ENCODE peak calls at places on chromosomes 13 and 19, in four cellular contexts. V, B, X and U are unnamed samples.

GRCh38 chr19:4393947-4394590 is 6.3 kb downstream of the SH3GL1 start:
- DNase-seq in V (no peak), B (no peak), X (no peak), U (no peak)

GRCh38 chr13:50788551-50788950 is 54.9 kb downstream of the DLEU7 start:
- DNase-seq in V (no peak), B (no peak), X (no peak), U (peak; percentile 2)

GRCh38 chr19:5032101-5032967 is 63.4 kb downstream of the KDM4B start:
- DNase-seq in V (no peak), B (no peak), X (no peak), U (no peak)

GRCh38 chr19:21586341-21587116 is 81.1 kb downstream of the ZNF429 start:
- DNase-seq in V (peak; percentile 72), B (no peak), X (no peak), U (no peak)

GRCh38 chr19:47492571-47493377 is 8.8 kb upstream of the KPTN start:
- DNase-seq in V (no peak), B (no peak), X (no peak), U (no peak)

GRCh38 chr19:10831980-10832658 is 3.9 kb downstream of the TMED1 start:
- DNase-seq in V (no peak), B (no peak), X (no peak), U (no peak)

GRCh38 chr13:94330552-94331071 is 148.9 kb downstream of the DCT start:
- DNase-seq in V (no peak), B (no peak), X (no peak), U (no peak)

GRCh38 chr13:45392811-45393210 is 25.4 kb downstream of the SLC25A30 start:
- DNase-seq in V (no peak), B (no peak), X (no peak), U (no peak)

GRCh38 chr19:14472202-14472961 is 2.8 kb downstream of the PTGER1 start:
- DNase-seq in V (peak; percentile 98), B (peak; percentile 88), X (no peak), U (peak; percentile 18)

GRCh38 chr19:6890938-6891337 is 3.6 kb downstream of the ADGRE1 start:
- DNase-seq in V (no peak), B (no peak), X (no peak), U (no peak)

DNA sequence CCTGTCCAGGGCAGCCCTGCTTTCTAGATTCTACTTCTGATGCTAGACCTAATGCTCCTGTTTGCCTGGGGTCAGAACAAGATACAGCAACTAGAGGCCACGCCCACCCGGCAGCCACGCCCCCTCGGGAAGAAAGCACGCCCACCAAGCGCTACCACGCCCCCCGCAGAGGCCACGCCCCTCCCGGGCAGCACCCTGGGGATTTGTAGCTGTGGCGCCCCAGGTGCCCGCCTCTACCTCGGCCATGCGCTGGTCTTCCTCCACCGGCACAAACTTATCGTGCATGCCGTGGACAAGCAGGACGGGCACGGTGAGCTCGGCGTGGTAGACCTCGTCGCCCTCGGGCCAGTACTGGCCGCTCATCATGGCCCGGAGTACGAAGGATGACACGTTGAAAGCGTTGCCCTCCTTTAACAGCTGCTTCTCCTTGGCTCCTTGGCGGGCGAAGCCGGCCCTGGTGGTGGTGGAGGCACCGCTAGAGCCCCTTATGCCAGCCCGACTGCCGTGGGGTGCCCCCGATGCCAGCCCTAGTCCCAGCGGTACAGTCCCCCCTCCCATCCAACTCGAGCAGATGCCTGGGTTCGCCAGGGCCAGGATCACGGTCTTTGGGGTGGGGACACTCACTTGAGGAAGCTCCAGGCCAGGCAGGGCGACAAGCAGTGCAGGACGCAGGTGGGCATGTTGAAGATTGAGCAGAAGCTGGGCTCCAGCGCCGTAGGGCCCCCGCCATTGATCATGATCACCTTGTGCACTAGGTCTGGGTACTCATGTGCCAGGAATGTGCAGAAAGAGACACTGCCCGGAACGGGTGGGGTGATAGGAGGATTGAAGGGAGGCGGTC is 9.0 kb downstream of the ABHD8 start:
- DNase-seq in V (peak; percentile 99), B (peak; percentile 88), X (no peak), U (no peak)
- TF ChIP-seq CHD1 in V (no peak), B (no peak), X (no peak), U (no peak)

DNA sequence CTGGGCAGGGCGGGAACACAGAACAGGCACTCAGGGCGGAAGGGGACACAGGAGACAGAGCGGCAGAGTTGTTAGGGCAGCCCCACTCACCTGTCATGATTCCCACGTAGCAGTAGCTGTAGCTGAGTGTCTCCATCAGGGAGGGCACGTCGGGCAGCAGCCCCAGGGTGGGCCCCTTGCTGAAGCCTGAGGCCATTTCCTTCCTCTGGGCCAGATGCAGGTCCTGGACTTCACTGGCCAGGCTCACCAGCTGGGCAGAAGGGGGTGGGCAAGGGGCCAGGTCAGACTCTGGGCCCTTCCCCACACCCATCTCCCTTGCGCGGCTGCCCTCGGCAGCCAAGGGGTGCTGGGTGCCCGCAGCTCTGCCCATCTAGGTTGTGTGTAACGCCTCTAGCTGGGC is 5.9 kb downstream of the MBOAT7 start:
- DNase-seq in V (no peak), B (no peak), X (no peak), U (no peak)
- H3K4me1 ChIP-seq in V (no peaks in the 10 kb centered on the region), B (peaks cover 29% of the 10 kb centered on the region), X (peaks cover 6% of the 10 kb centered on the region), U (peaks cover 2% of the 10 kb centered on the region)

DNA sequence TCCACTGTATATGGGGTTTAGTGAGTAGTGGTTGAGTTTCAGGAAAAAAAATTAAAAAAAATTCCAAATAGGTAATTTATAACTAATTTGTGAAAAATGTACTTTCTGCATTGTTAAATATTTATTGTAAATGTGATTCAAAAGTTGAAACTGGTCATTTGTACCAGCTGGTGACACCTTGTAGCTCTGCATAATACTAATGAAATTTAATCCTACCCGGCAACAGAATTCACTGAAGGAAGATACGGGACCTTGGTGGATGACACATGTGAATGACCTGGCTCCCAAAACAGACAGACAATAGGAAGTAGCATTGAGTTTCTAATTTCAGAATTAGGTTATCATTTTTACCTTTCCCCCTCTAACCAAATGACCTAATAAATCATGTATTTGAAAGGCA is 73.8 kb downstream of the SLITRK6 start:
- DNase-seq in V (no peak), B (no peak), X (no peak), U (no peak)
- TF ChIP-seq CHD1 in V (no peak), B (no peak), X (no peak), U (no peak)

GRCh38 chr13:100542546-100543156 is 45.9 kb downstream of the GGACT start:
- DNase-seq in V (peak; percentile 44), B (no peak), X (peak; percentile 43), U (peak; percentile 64)
- H3K4me1 ChIP-seq in V (no peaks in the 10 kb centered on the region), B (peaks cover 3% of the 10 kb centered on the region), X (peaks cover 6% of the 10 kb centered on the region), U (peaks cover 7% of the 10 kb centered on the region)

GRCh38 chr13:21584973-21585592 is 18.9 kb downstream of the MICU2 start:
- DNase-seq in V (no peak), B (no peak), X (no peak), U (no peak)

GRCh38 chr13:21579754-21580316 is 24.1 kb downstream of the MICU2 start:
- DNase-seq in V (no peak), B (no peak), X (peak; percentile 19), U (no peak)

GRCh38 chr13:21580736-21581135 is 23.2 kb downstream of the MICU2 start:
- DNase-seq in V (no peak), B (no peak), X (no peak), U (no peak)

GRCh38 chr13:21583496-21583895 is 20.5 kb downstream of the MICU2 start:
- DNase-seq in V (no peak), B (no peak), X (no peak), U (peak; percentile 66)
- TF ChIP-seq CHD1 in V (no peak), B (no peak), X (no peak), U (no peak)

DNA sequence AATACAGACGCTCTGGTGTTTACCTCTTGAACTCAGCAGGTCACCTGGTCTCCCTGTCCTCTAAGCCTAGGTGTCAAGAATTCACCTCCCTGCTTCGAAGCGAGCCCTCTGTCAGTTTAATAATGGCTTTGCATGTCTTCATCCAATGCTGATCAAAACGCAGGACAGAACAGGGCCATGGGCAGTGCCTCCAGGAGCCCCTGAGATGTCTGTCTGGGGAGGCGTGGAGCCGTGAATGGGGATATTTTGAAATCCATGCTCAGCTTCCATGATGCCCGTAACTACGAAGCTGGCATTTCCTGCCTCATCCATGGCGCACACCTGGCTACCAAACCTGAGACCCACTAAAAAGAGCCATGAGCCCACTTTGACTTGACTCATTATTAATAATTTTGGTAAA is 113.7 kb downstream of the RAB20 start:
- DNase-seq in V (no peak), B (no peak), X (no peak), U (no peak)
- H3K4me1 ChIP-seq in V (no peaks in the 10 kb centered on the region), B (peaks cover 3% of the 10 kb centered on the region), X (peaks cover 41% of the 10 kb centered on the region), U (peaks cover 23% of the 10 kb centered on the region)

GRCh38 chr19:8161135-8161646 is 11.8 kb upstream of the FBN3 start:
- DNase-seq in V (no peak), B (peak; percentile 68), X (peak; percentile 39), U (no peak)
- TF ChIP-seq CHD1 in V (no peak), B (no peak), X (no peak), U (no peak)

DNA sequence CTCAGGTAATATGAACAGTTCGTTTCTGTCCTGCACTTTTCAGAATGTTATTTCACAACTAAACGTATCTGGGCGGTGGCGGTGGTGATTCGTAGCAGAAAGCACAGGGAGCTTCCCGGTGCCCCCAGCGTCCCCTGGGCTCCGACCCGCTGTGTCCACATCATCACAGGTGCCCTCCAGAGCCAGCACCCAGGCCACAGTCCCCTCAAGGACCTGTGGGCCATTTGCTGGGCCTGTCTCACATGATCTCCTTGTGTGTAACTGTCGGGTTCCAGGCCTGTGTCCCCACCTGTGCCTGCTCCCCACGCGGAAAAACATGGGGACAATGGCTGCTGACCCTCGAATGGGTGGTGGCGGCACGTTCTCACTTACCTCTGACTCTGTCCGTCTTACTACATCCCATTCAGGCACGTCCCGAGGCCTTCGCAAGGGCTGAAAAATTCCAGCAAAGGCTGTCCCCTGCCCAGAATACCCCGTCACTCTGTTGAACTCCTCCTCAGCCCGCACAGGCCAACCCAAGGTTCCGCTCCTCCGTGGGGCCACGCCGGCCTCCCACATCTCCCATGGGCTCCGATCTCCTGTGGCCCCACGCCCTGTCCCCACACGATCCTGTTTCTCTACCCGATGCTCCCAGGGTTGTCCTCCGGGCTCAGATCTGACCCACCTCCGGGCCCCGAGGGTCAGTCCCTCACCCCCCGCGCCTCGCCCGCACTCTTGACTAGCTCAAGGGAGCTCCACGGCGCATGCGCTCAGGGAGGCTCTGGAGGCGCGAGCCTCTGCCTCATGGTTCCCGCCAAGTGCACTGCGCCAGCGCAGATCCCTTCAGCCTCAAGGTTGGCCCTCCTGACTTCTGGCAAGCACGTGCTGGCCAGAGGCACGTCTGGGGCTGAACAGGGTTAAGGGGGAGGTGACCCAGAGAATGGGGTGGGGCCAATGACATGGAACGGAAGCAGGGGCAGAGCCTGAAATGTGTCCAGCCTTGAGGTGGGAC is 21.2 kb downstream of the DEDD2 start:
- DNase-seq in V (peak; percentile 55), B (peak; percentile 37), X (no peak), U (no peak)
- H3K4me1 ChIP-seq in V (peaks cover 12% of the 10 kb centered on the region), B (peaks cover 48% of the 10 kb centered on the region), X (peaks cover 40% of the 10 kb centered on the region), U (peaks cover 4% of the 10 kb centered on the region)

DNA sequence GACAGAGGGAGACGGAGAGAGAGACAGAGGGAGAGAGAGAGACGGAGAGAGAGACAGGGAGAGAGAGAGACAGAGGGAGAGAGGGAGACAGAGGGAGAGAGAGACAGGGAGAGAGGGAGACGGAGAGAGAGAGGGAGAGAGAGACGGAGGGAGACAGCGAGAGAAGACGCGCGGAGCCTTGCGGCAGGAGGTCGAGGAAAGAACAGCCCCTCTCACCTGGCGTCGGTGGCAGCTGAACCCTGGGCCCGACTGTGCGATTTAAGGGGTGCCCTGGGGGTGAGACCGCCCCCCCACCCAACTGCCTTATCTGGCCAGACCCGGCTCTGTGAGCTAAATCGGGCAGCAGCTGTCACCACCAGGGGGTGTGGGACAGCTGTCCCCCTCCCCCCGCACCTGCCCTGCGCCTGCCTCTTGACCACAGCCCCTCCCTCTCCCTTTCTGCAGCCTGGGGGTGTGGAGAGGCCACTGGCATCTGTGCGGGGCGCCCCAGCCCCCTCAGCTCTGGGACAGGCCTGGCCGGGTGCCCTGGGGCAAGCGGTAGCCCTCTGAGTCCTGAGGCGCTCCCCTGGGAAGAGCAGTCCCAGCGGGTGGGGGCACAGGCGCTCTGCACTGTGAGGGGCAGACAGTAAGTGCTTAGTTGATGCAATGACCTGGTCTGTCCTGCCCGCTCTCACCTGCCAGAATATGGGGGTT is 10.8 kb downstream of the JOSD2 start:
- DNase-seq in V (peak; percentile 74), B (peak; percentile 81), X (no peak), U (no peak)
- TF ChIP-seq CHD1 in V (no peak), B (no peak), X (no peak), U (no peak)